ENCODE peak calls at places on chromosomes 16 and 17, in four cellular contexts. V is mucosa of descending colon, G is heart left ventricle, O is GM06990. R is an unnamed sample.
A peak's percentile ranks its signal among the peaks of the same experiment; 100 is the strongest.

GRCh38 chr17:79741751-79742588 is 11.2 kb downstream of the ENPP7 start:
- DNase-seq in V (peak; percentile 85), G (peak; percentile 88), O (peak; percentile 74), R (peak; percentile 65)

GRCh38 chr17:61149862-61150362 is 249.7 kb upstream of the TBX2 start:
- DNase-seq in V (no peak), G (no peak), O (no peak), R (no peak)

GRCh38 chr16:964696-965395 is 5.9 kb downstream of the LMF1 start:
- DNase-seq in V (peak; percentile 63), G (no peak), O (no peak), R (no peak)

GRCh38 chr16:17470002-17470870 is 524 bp downstream of the XYLT1 start:
- DNase-seq in V (peak; percentile 61), G (peak; percentile 66), O (peak; percentile 29), R (no peak)

GRCh38 chr16:58850019-58850626 is 116.0 kb upstream of the GOT2 start:
- DNase-seq in V (no peak), G (no peak), O (no peak), R (no peak)

GRCh38 chr16:70766176-70766575 is 34.8 kb downstream of the VAC14 start:
- DNase-seq in V (no peak), G (no peak), O (no peak), R (no peak)

GRCh38 chr17:15143524-15143923 is 121.6 kb downstream of the PMP22 start:
- DNase-seq in V (no peak), G (no peak), O (no peak), R (no peak)

GRCh38 chr16:58046054-58046881 is 20.7 kb downstream of the MMP15 start:
- DNase-seq in V (no peak), G (peak; percentile 58), O (no peak), R (no peak)

GRCh38 chr17:74759941-74760340 is 11.5 kb downstream of the NHERF1 start:
- DNase-seq in V (no peak), G (no peak), O (no peak), R (no peak)

GRCh38 chr17:8162997-8163977 is 539 bp upstream of the VAMP2 start:
- DNase-seq in V (peak; percentile 61), G (peak; percentile 65), O (peak; percentile 45), R (no peak)

GRCh38 chr16:19502395-19503131 is 19.3 kb downstream of the GDE1 start:
- DNase-seq in V (peak; percentile 50), G (no peak), O (no peak), R (peak; percentile 78)

GRCh38 chr17:549197-550040 is 165.2 kb downstream of the VPS53 start:
- DNase-seq in V (no peak), G (no peak), O (no peak), R (no peak)

GRCh38 chr16:86075839-86076440 is 177.0 kb downstream of the IRF8 start:
- DNase-seq in V (no peak), G (no peak), O (no peak), R (no peak)

GRCh38 chr17:40121191-40121885 is 433 bp upstream of the MSL1 start:
- DNase-seq in V (peak; percentile 73), G (peak; percentile 80), O (peak; percentile 50), R (peak; percentile 37)

GRCh38 chr17:29251184-29251583 is 4.5 kb downstream of the CRYBA1 start:
- DNase-seq in V (no peak), G (no peak), O (no peak), R (no peak)

GRCh38 chr17:67281053-67281452 is 36.1 kb upstream of the HELZ start:
- DNase-seq in V (no peak), G (no peak), O (no peak), R (no peak)

GRCh38 chr16:22314661-22315626 is 17.7 kb downstream of the POLR3E start:
- DNase-seq in V (no peak), G (no peak), O (no peak), R (no peak)

GRCh38 chr17:35345926-35346771 is 27.3 kb downstream of the SLFN11 start:
- DNase-seq in V (peak; percentile 49), G (peak; percentile 88), O (no peak), R (no peak)

GRCh38 chr16:35753559-35754390 is 2294.4 kb downstream of the TP53TG3F start:
- DNase-seq in V (no peak), G (no peak), O (no peak), R (no peak)

GRCh38 chr16:49353650-49354049 is 20.0 kb upstream of the C16orf78 start:
- DNase-seq in V (no peak), G (no peak), O (no peak), R (no peak)

GRCh38 chr16:31421587-31421986 is 6.6 kb downstream of the COX6A2 start:
- DNase-seq in V (no peak), G (peak; percentile 44), O (peak; percentile 39), R (peak; percentile 64)

GRCh38 chr17:66520986-66521385 is 218.6 kb downstream of the PRKCA start:
- DNase-seq in V (no peak), G (no peak), O (no peak), R (no peak)

GRCh38 chr16:65519402-65519801 is 397.5 kb upstream of the CDH11 start:
- DNase-seq in V (no peak), G (no peak), O (no peak), R (no peak)

GRCh38 chr16:80407265-80407987 is 133.4 kb upstream of the DYNLRB2 start:
- DNase-seq in V (no peak), G (no peak), O (no peak), R (no peak)

GRCh38 chr17:47945529-47946508 is 4.4 kb downstream of the PNPO start:
- DNase-seq in V (no peak), G (no peak), O (no peak), R (no peak)

GRCh38 chr16:17939052-17939673 is 397.4 kb downstream of the NPIPA8 start:
- DNase-seq in V (no peak), G (no peak), O (peak; percentile 36), R (peak; percentile 45)

GRCh38 chr17:38702166-38702899 is 2.7 kb upstream of the MLLT6 start:
- DNase-seq in V (peak; percentile 94), G (peak; percentile 92), O (peak; percentile 91), R (peak; percentile 93)

GRCh38 chr17:53353919-53354351 is 468.8 kb upstream of the KIF2B start:
- DNase-seq in V (no peak), G (no peak), O (no peak), R (no peak)

GRCh38 chr16:26598989-26599785 is 467.5 kb upstream of the C16orf82 start:
- DNase-seq in V (no peak), G (no peak), O (no peak), R (no peak)

GRCh38 chr16:27853101-27853500 is 210.4 kb downstream of the GSG1L start:
- DNase-seq in V (no peak), G (no peak), O (no peak), R (no peak)

GRCh38 chr16:24535827-24536226 is 3.5 kb upstream of the RBBP6 start:
- DNase-seq in V (no peak), G (no peak), O (no peak), R (no peak)
- TF ChIP-seq CTCF in V (no peak), G (no peak), O (no peak), R (no peak)

GRCh38 chr17:42653179-42654124 is 5.6 kb upstream of the TUBG2 start:
- DNase-seq in V (peak; percentile 49), G (peak; percentile 81), O (no peak), R (no peak)
- H3K4me3 ChIP-seq in V (no peak overlapping the region), G (peak overlapping the region; percentile 27), O (no peak overlapping the region), R (no peak overlapping the region)

DNA sequence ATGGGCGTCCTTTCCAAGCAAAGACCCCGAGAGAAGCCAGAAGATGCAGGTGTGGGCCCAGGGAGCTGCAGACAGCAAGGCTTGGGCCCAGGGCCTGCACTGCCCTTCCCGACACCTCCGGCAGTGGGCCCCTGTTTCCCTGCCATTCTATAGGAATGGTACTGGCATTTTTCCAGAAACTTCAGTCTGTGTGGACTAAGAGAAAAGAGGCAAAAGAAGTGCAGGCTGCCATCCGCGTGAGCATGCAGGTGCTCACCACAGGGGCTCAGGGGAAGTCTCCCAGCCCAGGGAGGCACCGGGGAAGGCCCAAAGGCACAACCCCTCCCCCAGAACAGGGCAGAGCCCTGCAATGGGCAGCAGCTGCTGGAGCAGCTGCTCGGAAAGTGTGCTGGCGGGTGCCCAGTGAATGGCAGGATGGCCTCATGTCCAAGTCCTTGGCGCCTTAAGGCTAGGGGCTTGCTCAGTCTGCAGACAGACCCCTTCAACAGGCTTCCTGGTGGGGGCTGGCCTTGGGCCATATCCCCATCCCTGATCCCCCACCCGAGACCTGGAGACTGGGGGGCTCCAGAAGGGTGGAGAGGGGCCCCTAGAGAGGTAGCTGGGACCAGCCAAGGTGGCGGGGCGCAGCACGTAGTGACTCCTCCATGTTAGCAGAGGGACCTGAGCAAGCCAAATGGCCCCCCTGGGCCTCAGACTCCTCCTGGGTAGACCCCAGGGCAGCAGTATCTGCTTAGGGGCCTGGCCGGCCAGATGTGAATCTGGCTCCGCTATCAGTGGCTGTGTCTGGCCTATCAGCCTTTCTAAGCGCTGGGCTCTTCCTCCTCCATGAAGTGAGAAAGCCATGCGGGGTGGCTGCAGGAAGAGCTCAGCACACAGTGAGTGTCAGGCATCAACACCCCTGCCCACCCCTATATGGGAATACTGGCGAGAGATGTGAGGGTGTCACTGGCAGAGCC is 6.7 kb upstream of the TPPP3 start:
- DNase-seq in V (no peak), G (no peak), O (no peak), R (no peak)
- TF ChIP-seq CTCF in V (no peak), G (no peak), O (no peak), R (no peak)

GRCh38 chr17:56292010-56292409 is 138.7 kb downstream of the ANKFN1 start:
- DNase-seq in V (no peak), G (no peak), O (no peak), R (no peak)

GRCh38 chr17:56289321-56289720 is 136.0 kb downstream of the ANKFN1 start:
- DNase-seq in V (no peak), G (no peak), O (no peak), R (no peak)

GRCh38 chr17:56291226-56291805 is 138.0 kb downstream of the ANKFN1 start:
- DNase-seq in V (no peak), G (no peak), O (no peak), R (no peak)

GRCh38 chr17:56292628-56293027 is 139.4 kb downstream of the ANKFN1 start:
- DNase-seq in V (no peak), G (no peak), O (no peak), R (no peak)

DNA sequence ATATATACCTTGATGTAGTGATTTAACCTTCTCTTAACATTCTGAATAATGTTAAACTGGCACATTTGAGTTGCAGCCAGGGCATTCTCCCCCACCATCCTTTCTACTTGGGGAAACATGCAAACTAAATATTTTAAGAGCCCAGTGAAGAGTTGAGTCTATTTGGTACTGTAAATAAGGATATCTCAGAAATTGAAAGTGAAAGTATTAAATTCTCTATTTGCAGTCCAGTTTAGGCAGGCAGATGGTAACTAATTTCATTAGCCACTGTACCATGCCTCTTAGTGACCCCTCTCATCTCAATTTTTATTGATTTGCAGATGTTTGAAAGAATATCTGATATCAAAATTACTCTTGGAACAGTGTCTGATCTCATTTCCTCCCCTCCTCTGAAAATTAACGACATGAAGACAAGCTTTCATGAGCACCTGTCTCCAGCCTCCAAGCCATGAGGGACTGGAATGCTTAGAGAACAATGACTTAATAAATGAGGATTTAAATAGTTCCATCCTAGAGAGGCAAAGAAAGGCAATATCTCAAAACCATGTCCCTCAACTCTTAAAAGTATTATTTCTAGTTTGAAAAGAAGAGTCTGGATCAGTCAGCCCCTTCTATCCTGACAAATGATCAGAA is 137.3 kb downstream of the ANKFN1 start:
- DNase-seq in V (no peak), G (no peak), O (no peak), R (peak; percentile 2)
- H3K4me3 ChIP-seq in V (no peak overlapping the region), G (no peak overlapping the region), O (no peak overlapping the region), R (peak overlapping the region; percentile 9)

GRCh38 chr16:47142469-47143328 is 1.0 kb downstream of the NETO2 start:
- DNase-seq in V (no peak), G (no peak), O (peak; percentile 71), R (peak; percentile 49)
- TF ChIP-seq CTCF in V (no peak), G (no peak), O (no peak), R (no peak)

GRCh38 chr16:47493358-47494337 is 32.5 kb downstream of the PHKB start:
- DNase-seq in V (no peak), G (no peak), O (peak; percentile 46), R (peak; percentile 50)
- H3K4me3 ChIP-seq in V (no peak overlapping the region), G (peak overlapping the region; percentile 1), O (peak overlapping the region; percentile 70), R (peak overlapping the region; percentile 69)